ENCODE peak calls at places on chromosomes 12 and 14, in six cellular contexts. T is left lung; W is naive thymus-derived CD4-positive, alpha-beta T cell; C is CD4-positive, alpha-beta T cell; A is CD4-positive, CD25-positive, alpha-beta regulatory T cell; J is AG04450. O is an unnamed sample.
A peak's percentile ranks its signal among the peaks of the same experiment; 100 is the strongest.

GRCh38 chr14:55731881-55732498 is 152.0 kb downstream of the KTN1 start:
- DNase-seq in A (peak; percentile 5), T (no peak), J (no peak), C (peak; percentile 47), W (peak; percentile 55), O (peak; percentile 51)

GRCh38 chr12:2998789-2999264 is 39.6 kb downstream of the TEAD4 start:
- DNase-seq in T (no peak), W (no peak), J (peak; percentile 44), A (no peak), C (no peak), O (no peak)

GRCh38 chr14:42222924-42223471 is 616.3 kb downstream of the LRFN5 start:
- DNase-seq in J (peak; percentile 45), W (no peak), T (no peak), C (no peak), A (no peak), O (no peak)

GRCh38 chr14:45946251-45946650 is 693.2 kb upstream of the MIS18BP1 start:
- DNase-seq in W (no peak), C (no peak), A (no peak), T (no peak), J (no peak), O (no peak)

GRCh38 chr12:3441435-3441834 is 49.6 kb upstream of the PRMT8 start:
- DNase-seq in C (no peak), T (no peak), J (no peak), A (no peak), W (no peak), O (no peak)

GRCh38 chr12:6563448-6564050 is 4.5 kb downstream of the NOP2 start:
- DNase-seq in C (peak; percentile 58), J (no peak), W (peak; percentile 67), T (no peak), A (peak; percentile 50), O (peak; percentile 51)

GRCh38 chr14:51733147-51733546 is 81.4 kb downstream of the FRMD6 start:
- DNase-seq in A (no peak), T (no peak), W (no peak), J (no peak), C (no peak), O (no peak)

GRCh38 chr12:105986779-105987686 is 151.7 kb downstream of the NUAK1 start:
- DNase-seq in C (no peak), A (no peak), W (no peak), T (no peak), J (peak; percentile 58), O (no peak)

GRCh38 chr14:67883717-67884116 is 64.1 kb downstream of the RAD51B start:
- DNase-seq in J (no peak), C (no peak), A (no peak), T (no peak), W (peak; percentile 3), O (no peak)

GRCh38 chr12:67727652-67728295 is 79.2 kb downstream of the DYRK2 start:
- DNase-seq in J (no peak), W (no peak), A (no peak), C (no peak), T (no peak), O (no peak)

GRCh38 chr12:90322006-90322405 is 613.4 kb upstream of the ATP2B1 start:
- DNase-seq in A (no peak), W (no peak), J (no peak), T (no peak), C (no peak), O (no peak)

GRCh38 chr12:29131539-29131938 is 17.5 kb upstream of the FAR2 start:
- DNase-seq in C (no peak), W (no peak), T (peak; percentile 33), J (no peak), A (no peak), O (no peak)

GRCh38 chr12:95996034-95996658 is at the start of gene HAL:
- DNase-seq in C (no peak), A (no peak), W (no peak), J (no peak), T (no peak), O (no peak)

GRCh38 chr14:104172880-104173279 is 34.5 kb downstream of the KIF26A start:
- DNase-seq in A (no peak), C (no peak), T (no peak), J (no peak), W (no peak), O (no peak)

GRCh38 chr14:56659964-56660551 is 80.5 kb downstream of the TMEM260 start:
- DNase-seq in C (no peak), A (no peak), W (no peak), J (peak; percentile 1), T (no peak), O (no peak)

GRCh38 chr12:3205742-3206519 is 128.8 kb downstream of the TSPAN9 start:
- DNase-seq in A (no peak), T (no peak), C (no peak), J (no peak), W (no peak), O (no peak)

GRCh38 chr14:100866666-100867630 is 36.6 kb downstream of the RTL1 start:
- DNase-seq in T (peak; percentile 19), A (no peak), C (no peak), W (no peak), J (no peak), O (peak; percentile 0)

GRCh38 chr12:111445311-111446043 is 39.8 kb downstream of the SH2B3 start:
- DNase-seq in W (no peak), T (no peak), J (no peak), A (no peak), C (no peak), O (no peak)

GRCh38 chr14:74825008-74825407 is 50.9 kb downstream of the PROX2 start:
- DNase-seq in J (no peak), C (no peak), W (no peak), T (no peak), A (no peak), O (no peak)

GRCh38 chr12:93884794-93885460 is 207.8 kb downstream of the CRADD start:
- DNase-seq in J (peak; percentile 16), W (no peak), T (no peak), C (no peak), A (no peak), O (no peak)

GRCh38 chr14:59869381-59870255 is 958 bp downstream of the RTN1 start:
- DNase-seq in J (no peak), A (no peak), W (no peak), C (no peak), T (no peak), O (no peak)

DNA sequence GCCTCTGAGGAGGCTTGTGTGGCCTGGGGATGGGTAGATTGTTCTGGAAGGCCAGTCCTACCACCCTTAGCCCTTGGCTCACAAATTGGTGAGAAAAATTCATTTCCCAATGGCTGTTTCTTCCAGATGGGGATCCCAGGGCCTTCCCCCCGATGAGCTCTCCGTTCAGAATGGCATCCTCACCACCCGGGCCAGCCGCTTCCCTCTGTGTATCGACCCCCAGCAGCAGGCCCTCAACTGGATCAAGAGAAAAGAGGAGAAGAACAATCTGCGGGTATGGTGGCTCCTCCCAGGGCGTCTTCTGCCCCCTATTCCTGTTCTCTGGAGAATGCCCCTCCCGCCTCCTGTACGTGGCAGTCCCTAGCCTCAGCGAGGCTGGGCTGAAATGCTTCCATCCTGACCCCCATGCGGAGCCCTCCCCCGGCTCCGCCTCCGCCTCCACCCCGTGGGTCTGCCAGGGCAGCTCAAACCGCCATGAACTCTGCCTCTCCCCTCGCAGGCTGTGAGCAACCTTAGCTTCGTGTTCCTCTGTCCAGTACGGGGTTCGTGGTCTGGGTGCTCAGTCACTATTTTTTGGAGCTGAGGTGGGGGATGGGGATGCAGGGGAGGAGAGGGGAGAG is 57.8 kb downstream of the CCDC92 start:
- DNase-seq in W (no peak), C (no peak), J (no peak), A (no peak), T (no peak), O (no peak)
- H3K9me3 ChIP-seq in W (no peaks in the 10 kb centered on the region), C (no peaks in the 10 kb centered on the region), J (no peaks in the 10 kb centered on the region), A (no peaks in the 10 kb centered on the region), T (no peaks in the 10 kb centered on the region), O (no peaks in the 10 kb centered on the region)

DNA sequence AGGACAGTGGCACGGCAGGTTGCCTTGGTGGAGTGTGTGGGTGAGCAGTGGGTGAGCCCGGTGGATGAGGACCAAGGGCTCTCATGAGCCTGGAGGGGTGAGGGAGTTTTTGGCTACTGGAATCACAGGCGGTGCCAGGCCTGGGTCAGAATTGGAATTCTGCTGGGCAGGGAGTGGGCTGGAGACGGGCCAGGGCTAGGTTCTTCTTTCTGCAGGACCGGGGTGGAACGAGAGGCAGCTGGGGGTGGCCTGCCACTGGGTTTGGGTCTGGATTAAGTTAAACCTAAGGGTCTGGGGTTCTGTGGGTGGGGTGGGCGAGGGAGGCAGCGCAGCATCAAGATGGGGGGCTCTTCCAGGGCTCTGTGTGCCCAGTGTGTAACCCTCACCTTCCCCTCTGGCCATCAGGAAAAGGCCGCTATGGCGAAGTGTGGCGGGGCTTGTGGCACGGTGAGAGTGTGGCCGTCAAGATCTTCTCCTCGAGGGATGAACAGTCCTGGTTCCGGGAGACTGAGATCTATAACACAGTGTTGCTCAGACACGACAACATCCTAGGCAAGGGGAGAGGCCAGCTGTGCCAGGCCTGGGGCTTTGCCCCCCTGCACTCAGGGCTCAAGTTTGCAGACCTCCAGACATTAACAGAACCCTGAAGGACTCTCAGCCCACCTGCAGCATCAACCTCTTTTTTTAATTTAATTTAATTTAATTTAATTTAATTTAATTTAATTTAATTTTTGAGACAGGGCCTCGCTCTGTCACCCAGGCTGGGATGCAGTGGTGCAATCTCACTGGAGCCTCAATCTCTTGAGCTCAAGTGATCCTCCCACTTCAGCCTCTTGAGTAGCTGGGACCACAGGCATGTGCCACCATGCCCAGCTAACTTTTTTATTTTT is 7.0 kb downstream of the ACVRL1 start:
- DNase-seq in J (no peak), A (no peak), C (no peak), W (no peak), T (no peak), O (no peak)
- H3K9me3 ChIP-seq in J (no peaks in the 10 kb centered on the region), A (no peaks in the 10 kb centered on the region), C (no peaks in the 10 kb centered on the region), W (no peaks in the 10 kb centered on the region), T (no peaks in the 10 kb centered on the region), O (no peaks in the 10 kb centered on the region)

GRCh38 chr12:37548266-37548805 is 768.2 kb upstream of the ALG10B start:
- DNase-seq in J (no peak), W (no peak), A (no peak), C (no peak), T (no peak), O (no peak)
- H3K9me3 ChIP-seq in J (peaks cover 57% of the 10 kb centered on the region), W (no peaks in the 10 kb centered on the region), A (no peaks in the 10 kb centered on the region), C (no peaks in the 10 kb centered on the region), T (peaks cover 53% of the 10 kb centered on the region), O (no peaks in the 10 kb centered on the region)

GRCh38 chr12:46506198-46506597 is 133.6 kb upstream of the SLC38A2 start:
- DNase-seq in W (no peak), C (no peak), A (no peak), T (no peak), J (no peak), O (no peak)

GRCh38 chr12:46509135-46509534 is 136.6 kb upstream of the SLC38A2 start:
- DNase-seq in C (no peak), T (no peak), J (no peak), A (no peak), W (no peak), O (no peak)

GRCh38 chr12:46508651-46509050 is 136.1 kb upstream of the SLC38A2 start:
- DNase-seq in C (no peak), J (no peak), A (no peak), W (no peak), T (no peak), O (no peak)

GRCh38 chr12:46506961-46507360 is 134.4 kb upstream of the SLC38A2 start:
- DNase-seq in W (no peak), J (no peak), T (no peak), C (no peak), A (no peak), O (no peak)

DNA sequence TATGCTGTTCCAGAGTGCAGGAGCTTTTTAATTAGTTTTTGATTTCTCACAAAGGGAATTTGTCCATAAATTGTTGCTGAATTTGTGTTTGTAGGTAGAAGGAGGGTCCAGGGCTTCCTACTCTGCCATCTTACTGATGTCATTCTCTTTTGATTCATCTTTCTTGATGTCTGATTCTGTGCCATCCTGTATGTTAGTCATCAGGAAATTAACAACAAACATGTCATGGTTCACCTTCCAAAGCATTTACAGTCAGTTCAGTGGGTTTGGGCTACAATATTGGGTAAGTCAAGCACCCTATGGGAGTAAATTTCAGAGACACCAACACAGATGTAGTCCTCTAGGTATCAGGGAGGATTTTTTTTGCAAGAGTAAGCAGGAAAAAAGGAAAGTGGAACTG is 135.2 kb upstream of the SLC38A2 start:
- DNase-seq in W (no peak), T (no peak), A (no peak), C (no peak), J (no peak), O (no peak)
- H3K9me3 ChIP-seq in W (peaks cover 5% of the 10 kb centered on the region), T (peaks cover 40% of the 10 kb centered on the region), A (peaks cover 26% of the 10 kb centered on the region), C (peaks cover 12% of the 10 kb centered on the region), J (peaks cover 11% of the 10 kb centered on the region), O (peaks cover 5% of the 10 kb centered on the region)

O was measured in T-helper 17 cell.